ENCODE peak calls at places on chromosomes 7 and 10, in ten cellular contexts. J is B cell; D is GM10248; P is right atrium auricular region; T is HS-27A; I is activated naive CD4-positive, alpha-beta T cell treated with anti-CD3 and anti-CD28 coated beads, Interleukin-2, amount 10 ng/mL, durations not matched to agents 7 days and 5 days; F is AG20443; C is stomach; G is stimulated activated CD4-positive, alpha-beta T cell treated with anti-CD3 and anti-CD28 coated beads, Interleukin-1b, Interleukin-23, amount 100 ng/mL, for 48 hours; U is anterior cingulate cortex. L is an unnamed sample.

GRCh38 chr7:26196305-26196704 is 4.2 kb downstream of the HNRNPA2B1 start:
- DNase-seq in J (no peak), D (no peak), P (no peak), T (no peak), I (no peak), F (no peak), C (no peak), G (no peak), U (no peak), L (no peak)

GRCh38 chr7:47405921-47406765 is 175.8 kb downstream of the TNS3 start:
- DNase-seq in J (no peak), D (no peak), P (peak), T (no peak), I (no peak), F (peak), C (peak), G (no peak), U (peak), L (no peak)

GRCh38 chr10:65566906-65567305 is 1358.9 kb upstream of the LRRTM3 start:
- DNase-seq in J (no peak), D (no peak), P (no peak), T (no peak), I (no peak), F (no peak), C (no peak), G (no peak), U (no peak), L (no peak)

GRCh38 chr10:59558066-59558465 is 151.6 kb downstream of the SLC16A9 start:
- DNase-seq in J (no peak), D (no peak), P (no peak), T (no peak), I (no peak), F (no peak), C (no peak), G (no peak), U (no peak), L (no peak)

GRCh38 chr10:71392791-71393781 is 3.6 kb upstream of the CDH23 start:
- DNase-seq in J (no peak), D (no peak), P (peak), T (no peak), I (no peak), F (no peak), C (no peak), G (no peak), U (no peak), L (no peak)

GRCh38 chr7:135743907-135744789 is 4.5 kb downstream of the FAM180A start:
- DNase-seq in J (no peak), D (no peak), P (no peak), T (no peak), I (no peak), F (peak), C (no peak), G (no peak), U (no peak), L (no peak)

GRCh38 chr7:155945670-155946325 is 133.5 kb upstream of the SHH start:
- DNase-seq in J (no peak), D (no peak), P (no peak), T (no peak), I (no peak), F (no peak), C (peak), G (no peak), U (no peak), L (no peak)

GRCh38 chr10:132401396-132402168 is 4.6 kb downstream of the PWWP2B start:
- DNase-seq in J (no peak), D (no peak), P (no peak), T (no peak), I (no peak), F (no peak), C (peak), G (no peak), U (no peak), L (no peak)

GRCh38 chr7:73519867-73520672 is 2.0 kb downstream of the BAZ1B start:
- DNase-seq in J (peak), D (no peak), P (no peak), T (no peak), I (peak), F (no peak), C (no peak), G (peak), U (no peak), L (no peak)

GRCh38 chr7:156616269-156617202 is 24.0 kb upstream of the RNF32 start:
- DNase-seq in J (no peak), D (no peak), P (no peak), T (no peak), I (no peak), F (peak), C (no peak), G (no peak), U (no peak), L (no peak)

GRCh38 chr7:48110868-48111267 is 21.8 kb downstream of the UPP1 start:
- DNase-seq in J (no peak), D (no peak), P (no peak), T (no peak), I (no peak), F (no peak), C (no peak), G (no peak), U (no peak), L (no peak)

GRCh38 chr10:72059843-72060822 is 28.2 kb downstream of the SPOCK2 start:
- DNase-seq in J (no peak), D (peak), P (no peak), T (no peak), I (no peak), F (no peak), C (no peak), G (no peak), U (no peak), L (no peak)

GRCh38 chr10:132616170-132616994 is 78.8 kb downstream of the INPP5A start:
- DNase-seq in J (peak), D (no peak), P (no peak), T (no peak), I (peak), F (no peak), C (no peak), G (peak), U (no peak), L (no peak)

GRCh38 chr10:77177589-77177988 is 460.0 kb downstream of the KCNMA1 start:
- DNase-seq in J (no peak), D (no peak), P (no peak), T (no peak), I (no peak), F (no peak), C (no peak), G (no peak), U (no peak), L (no peak)

GRCh38 chr7:47647213-47647985 is 65.5 kb upstream of the TNS3 start:
- DNase-seq in J (peak), D (no peak), P (no peak), T (no peak), I (peak), F (no peak), C (no peak), G (no peak), U (no peak), L (no peak)

GRCh38 chr10:102504179-102504975 is 605 bp downstream of the SUFU start:
- DNase-seq in J (no peak), D (no peak), P (no peak), T (no peak), I (peak), F (no peak), C (peak), G (peak), U (peak), L (no peak)

GRCh38 chr7:129009437-129009836 is 45.5 kb downstream of the TNPO3 start:
- DNase-seq in J (peak), D (peak), P (no peak), T (no peak), I (no peak), F (no peak), C (no peak), G (no peak), U (no peak), L (no peak)

GRCh38 chr7:25894002-25894901 is 257.7 kb upstream of the NFE2L3 start:
- DNase-seq in J (peak), D (peak), P (no peak), T (no peak), I (peak), F (no peak), C (peak), G (peak), U (no peak), L (peak)

GRCh38 chr7:139118803-139119485 is 9.4 kb upstream of the ZC3HAV1 start:
- DNase-seq in J (peak), D (peak), P (no peak), T (no peak), I (peak), F (no peak), C (no peak), G (no peak), U (no peak), L (no peak)

GRCh38 chr10:99709480-99710229 is 22.3 kb downstream of the COX15 start:
- DNase-seq in J (no peak), D (peak), P (no peak), T (no peak), I (no peak), F (peak), C (no peak), G (peak), U (no peak), L (no peak)

GRCh38 chr10:21517983-21518628 is 7.4 kb downstream of the SKIDA1 start:
- DNase-seq in J (no peak), D (no peak), P (no peak), T (no peak), I (no peak), F (no peak), C (no peak), G (no peak), U (no peak), L (no peak)

GRCh38 chr10:49620286-49620810 is 6.5 kb downstream of the CHAT start:
- DNase-seq in J (no peak), D (no peak), P (no peak), T (no peak), I (no peak), F (no peak), C (no peak), G (no peak), U (no peak), L (no peak)

GRCh38 chr10:112208292-112208691 is 24.7 kb upstream of the GPAM start:
- DNase-seq in J (no peak), D (no peak), P (no peak), T (no peak), I (no peak), F (peak), C (no peak), G (no peak), U (no peak), L (no peak)

GRCh38 chr7:154353385-154353784 is 301.2 kb downstream of the DPP6 start:
- DNase-seq in J (no peak), D (no peak), P (no peak), T (no peak), I (no peak), F (no peak), C (no peak), G (no peak), U (no peak), L (no peak)

GRCh38 chr10:12360461-12360860 is 11.1 kb downstream of the CAMK1D start:
- DNase-seq in J (no peak), D (no peak), P (no peak), T (no peak), I (no peak), F (no peak), C (no peak), G (no peak), U (no peak), L (no peak)

GRCh38 chr7:146922777-146923176 is 806.2 kb downstream of the CNTNAP2 start:
- DNase-seq in J (no peak), D (no peak), P (no peak), T (no peak), I (no peak), F (no peak), C (no peak), G (no peak), U (no peak), L (no peak)

GRCh38 chr7:121676168-121676567 is 196.8 kb upstream of the PTPRZ1 start:
- DNase-seq in J (no peak), D (no peak), P (no peak), T (no peak), I (no peak), F (no peak), C (no peak), G (no peak), U (no peak), L (no peak)

GRCh38 chr7:1611708-1612241 is 41.9 kb upstream of the PSMG3 start:
- DNase-seq in J (no peak), D (no peak), P (no peak), T (peak), I (no peak), F (peak), C (no peak), G (no peak), U (peak), L (no peak)

GRCh38 chr10:35027567-35027966 is 62.6 kb downstream of the CUL2 start:
- DNase-seq in J (no peak), D (no peak), P (no peak), T (no peak), I (no peak), F (peak), C (no peak), G (no peak), U (no peak), L (no peak)

GRCh38 chr7:127876393-127876792 is 154.8 kb downstream of the LRRC4 start:
- DNase-seq in J (no peak), D (no peak), P (no peak), T (no peak), I (no peak), F (peak), C (no peak), G (no peak), U (no peak), L (no peak)

L was measured in GM12891.